ENCODE peak calls at places on chromosome 16, in seven cellular contexts. I, C, K, G, U, L and H are unnamed samples.
A peak's percentile ranks its signal among the peaks of the same experiment; 100 is the strongest.

GRCh38 chr16:73143681-73144370 is 95.9 kb upstream of the ZFHX3 start:
- DNase-seq in I (no peak), C (no peak), K (peak; percentile 33), G (no peak), U (no peak), L (no peak), H (no peak)

GRCh38 chr16:85648782-85649181 is 35.7 kb downstream of the GSE1 start:
- DNase-seq in I (no peak), C (no peak), K (no peak), G (no peak), U (no peak), L (no peak), H (no peak)

GRCh38 chr16:50247123-50247905 is 19.0 kb upstream of the ADCY7 start:
- DNase-seq in I (no peak), C (no peak), K (no peak), G (no peak), U (no peak), L (no peak), H (no peak)

GRCh38 chr16:83068686-83069085 is 441.9 kb downstream of the CDH13 start:
- DNase-seq in I (no peak), C (no peak), K (peak; percentile 40), G (no peak), U (no peak), L (peak; percentile 42), H (no peak)

GRCh38 chr16:85296859-85297698 is 184.8 kb upstream of the CIBAR2 start:
- DNase-seq in I (no peak), C (peak; percentile 48), K (peak; percentile 59), G (peak; percentile 76), U (no peak), L (no peak), H (peak; percentile 48)

GRCh38 chr16:10376229-10376628 is 9.6 kb upstream of the ATF7IP2 start:
- DNase-seq in I (no peak), C (no peak), K (no peak), G (no peak), U (no peak), L (no peak), H (no peak)

GRCh38 chr16:21260870-21261791 is 17.0 kb downstream of the CRYM start:
- DNase-seq in I (no peak), C (no peak), K (peak; percentile 80), G (peak; percentile 52), U (no peak), L (peak; percentile 72), H (peak; percentile 74)

GRCh38 chr16:58280146-58280845 is 14.5 kb downstream of the PRSS54 start:
- DNase-seq in I (no peak), C (no peak), K (no peak), G (no peak), U (no peak), L (no peak), H (no peak)

GRCh38 chr16:81480856-81481821 is 36.5 kb downstream of the CMIP start:
- DNase-seq in I (peak; percentile 57), C (no peak), K (peak; percentile 62), G (peak; percentile 28), U (no peak), L (peak; percentile 45), H (peak; percentile 73)

GRCh38 chr16:57764341-57765159 is 29.0 kb downstream of the KATNB1 start:
- DNase-seq in I (no peak), C (no peak), K (peak; percentile 95), G (peak; percentile 75), U (no peak), L (peak; percentile 83), H (peak; percentile 86)

GRCh38 chr16:85935957-85936760 is 37.2 kb downstream of the IRF8 start:
- DNase-seq in I (no peak), C (no peak), K (no peak), G (no peak), U (peak; percentile 83), L (peak; percentile 35), H (no peak)

GRCh38 chr16:50326835-50327465 is 41.8 kb downstream of the BRD7 start:
- DNase-seq in I (no peak), C (peak; percentile 48), K (peak; percentile 73), G (peak; percentile 53), U (peak; percentile 78), L (peak; percentile 29), H (no peak)

GRCh38 chr16:68283346-68283745 is 19.0 kb downstream of the SLC7A6 start:
- DNase-seq in I (no peak), C (no peak), K (no peak), G (no peak), U (no peak), L (no peak), H (no peak)

GRCh38 chr16:74450236-74450635 is 29.0 kb upstream of the CLEC18B start:
- DNase-seq in I (no peak), C (no peak), K (peak; percentile 35), G (no peak), U (no peak), L (no peak), H (no peak)

GRCh38 chr16:74455213-74455612 is 33.9 kb upstream of the CLEC18B start:
- DNase-seq in I (no peak), C (no peak), K (peak; percentile 88), G (no peak), U (no peak), L (peak; percentile 89), H (no peak)

GRCh38 chr16:74450967-74451760 is 29.9 kb upstream of the CLEC18B start:
- DNase-seq in I (no peak), C (no peak), K (no peak), G (no peak), U (no peak), L (no peak), H (no peak)

GRCh38 chr16:74449470-74449869 is 28.2 kb upstream of the CLEC18B start:
- DNase-seq in I (no peak), C (no peak), K (peak; percentile 88), G (no peak), U (no peak), L (peak; percentile 73), H (peak; percentile 45)

DNA sequence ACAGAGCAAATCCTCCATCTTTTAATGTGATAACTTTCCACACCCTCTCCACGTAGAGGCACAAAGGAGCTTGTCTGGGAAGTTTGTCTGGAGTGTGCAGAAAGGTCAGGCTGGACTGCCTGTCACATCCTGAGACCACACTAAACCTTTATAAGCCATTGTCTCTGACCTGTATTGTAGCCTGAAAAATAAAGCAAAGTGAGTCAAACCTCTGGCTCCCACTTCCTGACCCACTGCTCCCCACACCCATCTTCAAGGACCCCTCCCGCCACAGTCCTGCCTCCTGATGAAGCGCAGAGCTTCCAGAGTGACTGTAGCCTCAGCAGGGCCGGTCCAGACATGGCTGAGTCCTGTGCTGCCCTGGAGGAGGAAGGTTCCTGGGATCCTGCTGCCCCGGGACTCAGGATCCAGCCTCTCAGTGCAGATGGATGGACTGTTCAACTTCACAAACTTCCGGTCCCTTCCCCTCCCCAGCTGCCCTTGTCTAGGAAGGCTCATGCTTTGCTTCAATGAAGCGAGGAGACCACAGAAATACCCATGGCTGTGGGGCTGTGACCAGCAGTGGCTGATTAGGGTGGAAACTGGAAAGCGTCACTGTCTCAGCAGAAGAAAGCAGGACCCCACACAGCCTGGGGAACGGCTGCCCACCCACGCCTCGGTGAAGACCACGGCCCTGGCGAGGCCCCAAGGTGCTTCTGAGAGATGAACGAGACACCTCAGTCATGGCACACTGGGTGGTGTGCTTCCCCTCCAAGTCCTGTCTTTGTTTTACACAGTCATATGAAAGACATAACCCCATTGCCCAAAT is 30.9 kb upstream of the CLEC18B start:
- DNase-seq in I (no peak), C (no peak), K (no peak), G (no peak), U (no peak), L (no peak), H (no peak)
- H3K4me1 ChIP-seq in I (peaks cover 37% of the 10 kb centered on the region), C (no peaks in the 10 kb centered on the region), K (peaks cover 50% of the 10 kb centered on the region), G (peaks cover 37% of the 10 kb centered on the region), U (no peaks in the 10 kb centered on the region), L (peaks cover 10% of the 10 kb centered on the region), H (peaks cover 21% of the 10 kb centered on the region)

DNA sequence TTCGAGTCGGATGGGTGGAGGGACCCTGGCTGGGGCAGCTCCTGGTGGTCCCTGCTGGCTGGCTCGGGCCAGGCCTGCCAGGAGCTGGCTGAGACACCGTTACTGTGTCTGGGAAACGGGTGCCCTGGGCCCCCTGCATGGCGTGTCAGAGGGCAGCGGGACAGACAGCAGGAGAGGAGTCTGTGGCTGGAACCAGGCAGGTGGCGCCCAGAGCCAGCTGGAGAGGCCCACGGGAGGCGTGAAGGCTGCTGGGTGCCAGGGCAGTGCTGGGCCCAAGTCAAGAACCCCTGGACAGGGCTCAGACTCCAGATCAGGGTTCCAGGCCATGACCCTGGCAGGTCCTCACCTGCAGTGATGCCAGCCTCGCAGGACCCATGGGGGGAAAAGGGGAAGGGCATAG is 16.6 kb downstream of the SOX8 start:
- DNase-seq in I (no peak), C (no peak), K (no peak), G (no peak), U (no peak), L (no peak), H (no peak)
- H3K27me3 ChIP-seq in I (peaks cover 43% of the 10 kb centered on the region), C (peaks cover 4% of the 10 kb centered on the region), K (peaks cover 20% of the 10 kb centered on the region), G (no peaks in the 10 kb centered on the region), U (no peaks in the 10 kb centered on the region), L (no peaks in the 10 kb centered on the region), H (peaks cover 5% of the 10 kb centered on the region)

GRCh38 chr16:65125871-65126270 is 4.0 kb upstream of the CDH11 start:
- DNase-seq in I (no peak), C (no peak), K (peak; percentile 16), G (no peak), U (no peak), L (peak; percentile 41), H (no peak)
- H3K4me3 ChIP-seq in I (no peak overlapping the region), C (no peak overlapping the region), K (no peak overlapping the region), G (no peak overlapping the region), U (no peak overlapping the region), L (peak overlapping the region; percentile 92), H (no peak overlapping the region)

GRCh38 chr16:646679-647172 is 2.4 kb upstream of the WDR90 start:
- DNase-seq in I (no peak), C (no peak), K (no peak), G (no peak), U (no peak), L (no peak), H (no peak)
- H3K4me1 ChIP-seq in I (peaks cover 70% of the 10 kb centered on the region), C (peaks cover 17% of the 10 kb centered on the region), K (peaks cover 4% of the 10 kb centered on the region), G (peaks cover 17% of the 10 kb centered on the region), U (peaks cover 22% of the 10 kb centered on the region), L (peaks cover 13% of the 10 kb centered on the region), H (peaks cover 70% of the 10 kb centered on the region)

DNA sequence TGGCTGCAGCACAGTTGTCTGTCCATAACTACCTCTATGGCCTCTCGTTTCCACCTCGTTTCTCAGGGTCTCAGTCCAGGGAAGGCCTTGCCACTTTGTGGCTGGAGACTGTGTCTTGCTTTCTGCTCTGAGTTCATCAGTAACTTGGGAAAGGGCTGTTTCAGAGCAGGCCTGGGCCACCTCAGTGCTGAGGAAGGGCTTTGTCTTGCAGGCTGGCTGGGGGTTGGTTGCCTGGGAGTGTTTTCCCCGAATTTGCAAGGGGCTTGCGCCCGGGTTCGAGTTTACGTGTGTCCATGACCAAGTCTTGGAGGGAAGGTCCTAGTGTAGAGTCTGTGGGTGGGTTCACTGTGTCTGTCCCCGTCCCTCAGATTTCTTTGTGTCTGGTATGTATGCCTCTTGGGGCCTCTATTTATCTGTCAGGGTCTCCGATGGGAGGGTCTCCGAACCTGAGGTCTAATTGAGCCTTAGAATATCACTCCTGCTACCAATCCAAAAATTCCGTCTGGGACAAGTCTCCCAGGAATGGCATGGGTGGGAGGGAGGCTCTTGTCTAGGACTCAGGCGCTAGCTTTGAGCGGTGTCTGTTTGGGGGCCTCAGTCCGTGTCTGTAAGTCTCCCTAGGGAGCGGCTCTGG is 594 bp upstream of the TGFB1I1 start:
- DNase-seq in I (no peak), C (no peak), K (peak; percentile 52), G (no peak), U (no peak), L (no peak), H (no peak)
- H3K27me3 ChIP-seq in I (no peaks in the 10 kb centered on the region), C (peaks cover 24% of the 10 kb centered on the region), K (no peaks in the 10 kb centered on the region), G (no peaks in the 10 kb centered on the region), U (peaks cover 13% of the 10 kb centered on the region), L (no peaks in the 10 kb centered on the region), H (no peaks in the 10 kb centered on the region)